ENCODE peak calls at places on chromosomes 12 and 14, in five cellular contexts. X is IMR-90; E is fibroblast of lung; U is activated CD8-positive, alpha-beta memory T cell treated with anti-CD3 and anti-CD28 coated beads, Interleukin-2, amount 50 U/mL, for 48 hours; V is aorta. Z is an unnamed sample.

GRCh38 chr12:108646597-108647190 is 13.0 kb upstream of the SELPLG start:
- DNase-seq in X (peak; percentile 76), E (peak; percentile 60), U (no peak), V (no peak), Z (no peak)

GRCh38 chr14:80315681-80316080 is 104.4 kb upstream of the DIO2 start:
- DNase-seq in X (peak; percentile 42), E (peak; percentile 76), U (no peak), V (no peak), Z (no peak)

GRCh38 chr12:65649126-65649525 is 175.2 kb upstream of the HMGA2 start:
- DNase-seq in X (peak; percentile 100), E (peak; percentile 100), U (no peak), V (no peak), Z (no peak)

GRCh38 chr14:99971087-99971928 is 93.9 kb upstream of the EVL start:
- DNase-seq in X (peak; percentile 80), E (peak; percentile 85), U (peak; percentile 90), V (peak; percentile 92), Z (peak; percentile 87)

GRCh38 chr12:24728366-24728765 is 220.5 kb downstream of the BCAT1 start:
- DNase-seq in X (peak; percentile 55), E (peak; percentile 35), U (no peak), V (no peak), Z (peak; percentile 14)

GRCh38 chr14:77498984-77499527 is 440 bp upstream of the ISM2 start:
- DNase-seq in X (no peak), E (no peak), U (peak; percentile 54), V (no peak), Z (no peak)

GRCh38 chr12:1797991-1798733 is 22.2 kb upstream of the LRTM2 start:
- DNase-seq in X (no peak), E (no peak), U (peak; percentile 55), V (peak; percentile 74), Z (no peak)

GRCh38 chr14:75609606-75610476 is 31.4 kb downstream of the FLVCR2 start:
- DNase-seq in X (no peak), E (no peak), U (no peak), V (no peak), Z (no peak)

GRCh38 chr14:30691751-30692398 is 69.8 kb downstream of the SCFD1 start:
- DNase-seq in X (no peak), E (no peak), U (no peak), V (no peak), Z (no peak)

GRCh38 chr12:131872154-131873046 is 22.0 kb upstream of the ULK1 start:
- DNase-seq in X (peak; percentile 84), E (peak; percentile 76), U (no peak), V (no peak), Z (no peak)

Z was measured in activated CD8-positive, alpha-beta T cell treated with anti-CD3 and anti-CD28 coated beads for 36 hours.